ENCODE peak calls at places on chromosomes 7 and 10, in four cellular contexts. C, K, W and T are unnamed samples.

GRCh38 chr10:132510174-132510611 is 27.4 kb upstream of the INPP5A start:
- DNase-seq in C (no peak), K (no peak), W (no peak), T (no peak)

GRCh38 chr10:6018422-6018821 is 41.1 kb upstream of the IL15RA start:
- DNase-seq in C (no peak), K (no peak), W (no peak), T (no peak)

GRCh38 chr10:8725343-8725742 is 670.9 kb downstream of the GATA3 start:
- DNase-seq in C (no peak), K (no peak), W (no peak), T (no peak)

GRCh38 chr10:128380946-128381345 is 254.7 kb upstream of the MKI67 start:
- DNase-seq in C (no peak), K (no peak), W (no peak), T (no peak)

GRCh38 chr10:6044060-6044459 is 18.1 kb downstream of the IL2RA start:
- DNase-seq in C (no peak), K (no peak), W (no peak), T (no peak)

GRCh38 chr10:78331391-78331922 is 297.8 kb downstream of the RPS24 start:
- DNase-seq in C (no peak), K (peak), W (no peak), T (no peak)

GRCh38 chr7:23593706-23594105 is 3.5 kb upstream of the CCDC126 start:
- DNase-seq in C (no peak), K (no peak), W (no peak), T (no peak)

GRCh38 chr7:44891372-44891771 is 6.0 kb upstream of the PURB start:
- DNase-seq in C (no peak), K (no peak), W (peak), T (peak)

GRCh38 chr10:31948021-31948420 is 19.4 kb upstream of the ARHGAP12 start:
- DNase-seq in C (no peak), K (no peak), W (no peak), T (no peak)

GRCh38 chr7:157827045-157827862 is 490.4 kb downstream of the DNAJB6 start:
- DNase-seq in C (no peak), K (no peak), W (no peak), T (no peak)

GRCh38 chr7:67937717-67938191 is 941.1 kb downstream of the TYW1 start:
- DNase-seq in C (no peak), K (no peak), W (no peak), T (no peak)

GRCh38 chr10:130341325-130341724 is 205.1 kb downstream of the GLRX3 start:
- DNase-seq in C (no peak), K (no peak), W (no peak), T (no peak)

GRCh38 chr7:45598697-45599520 is 24.7 kb downstream of the ADCY1 start:
- DNase-seq in C (no peak), K (no peak), W (no peak), T (no peak)

GRCh38 chr10:124062390-124062789 is 31.0 kb downstream of the CHST15 start:
- DNase-seq in C (no peak), K (no peak), W (no peak), T (no peak)

GRCh38 chr10:77305650-77306632 is 331.7 kb downstream of the KCNMA1 start:
- DNase-seq in C (no peak), K (no peak), W (no peak), T (no peak)

GRCh38 chr10:70836319-70836718 is 20.6 kb downstream of the SGPL1 start:
- DNase-seq in C (no peak), K (no peak), W (no peak), T (no peak)

GRCh38 chr10:33332183-33333031 is 2.1 kb downstream of the NRP1 start:
- DNase-seq in C (no peak), K (no peak), W (no peak), T (no peak)

GRCh38 chr10:3890602-3891352 is 105.8 kb upstream of the KLF6 start:
- DNase-seq in C (no peak), K (no peak), W (no peak), T (no peak)

GRCh38 chr7:69598487-69599148 is 343 bp downstream of the AUTS2 start:
- DNase-seq in C (no peak), K (no peak), W (no peak), T (no peak)

GRCh38 chr7:158378978-158379377 is 208.6 kb downstream of the PTPRN2 start:
- DNase-seq in C (no peak), K (no peak), W (no peak), T (no peak)

GRCh38 chr10:100506596-100507356 is 12.9 kb downstream of the SEC31B start:
- DNase-seq in C (no peak), K (no peak), W (no peak), T (no peak)

GRCh38 chr7:8212638-8213037 is 49.3 kb downstream of the ICA1 start:
- DNase-seq in C (no peak), K (no peak), W (no peak), T (no peak)

GRCh38 chr7:151404216-151405011 is 5.4 kb downstream of the WDR86 start:
- DNase-seq in C (no peak), K (peak), W (no peak), T (no peak)

GRCh38 chr7:82624337-82624736 is 180.8 kb upstream of the CACNA2D1 start:
- DNase-seq in C (no peak), K (no peak), W (no peak), T (no peak)

GRCh38 chr10:21020545-21020944 is 123.4 kb upstream of the NEBL start:
- DNase-seq in C (no peak), K (no peak), W (no peak), T (no peak)

GRCh38 chr10:8365935-8366911 is 311.7 kb downstream of the GATA3 start:
- DNase-seq in C (no peak), K (no peak), W (peak), T (peak)

GRCh38 chr7:22885824-22886255 is 63.2 kb upstream of the TOMM7 start:
- DNase-seq in C (no peak), K (no peak), W (no peak), T (peak)

GRCh38 chr7:47204709-47205108 is 377.2 kb downstream of the TNS3 start:
- DNase-seq in C (no peak), K (no peak), W (no peak), T (no peak)

GRCh38 chr10:75951627-75952026 is 520.2 kb downstream of the LRMDA start:
- DNase-seq in C (no peak), K (no peak), W (no peak), T (no peak)

GRCh38 chr7:29606287-29606721 is 42.7 kb downstream of the PRR15 start:
- DNase-seq in C (no peak), K (no peak), W (no peak), T (no peak)

GRCh38 chr7:157932498-157933218 is 595.9 kb downstream of the DNAJB6 start:
- DNase-seq in C (no peak), K (no peak), W (no peak), T (no peak)

GRCh38 chr7:143295870-143296269 is 7.7 kb downstream of the CASP2 start:
- DNase-seq in C (no peak), K (no peak), W (no peak), T (no peak)

GRCh38 chr10:117653170-117653515 is 110.6 kb downstream of the EMX2 start:
- DNase-seq in C (no peak), K (no peak), W (no peak), T (no peak)

GRCh38 chr10:1462994-1463633 is 274.2 kb downstream of the ADARB2 start:
- DNase-seq in C (no peak), K (no peak), W (no peak), T (no peak)

GRCh38 chr7:89238156-89238555 is 442.6 kb upstream of the TEX47 start:
- DNase-seq in C (no peak), K (no peak), W (no peak), T (no peak)

GRCh38 chr10:1323951-1324350 is 267.8 kb downstream of the WDR37 start:
- DNase-seq in C (no peak), K (no peak), W (no peak), T (no peak)

GRCh38 chr10:133276435-133277201 is at the start of gene ADAM8:
- DNase-seq in C (no peak), K (no peak), W (no peak), T (peak)

GRCh38 chr7:45035909-45036308 is 35.9 kb downstream of the CCM2 start:
- DNase-seq in C (no peak), K (no peak), W (no peak), T (no peak)